ENCODE peak calls at places on chromosomes 5 and 9, in four cellular contexts. R is cardiac fibroblast, C is brain microvascular endothelial cell, Q is fibroblast of lung. K is an unnamed sample.

GRCh38 chr5:139636207-139636792 is 11.8 kb upstream of the CXXC5 start:
- DNase-seq in Q (no peak), R (peak), C (no peak), K (no peak)

GRCh38 chr5:113231653-113232000 is 203.2 kb downstream of the TSSK1B start:
- DNase-seq in C (no peak), Q (no peak), R (no peak), K (no peak)

GRCh38 chr5:177336112-177336511 is 15.4 kb downstream of the LMAN2 start:
- DNase-seq in Q (peak), R (peak), C (no peak), K (no peak)

GRCh38 chr5:112669328-112669963 is 68.2 kb upstream of the APC start:
- DNase-seq in R (no peak), C (no peak), Q (no peak), K (no peak)

GRCh38 chr5:148937830-148938534 is 111.6 kb downstream of the ADRB2 start:
- DNase-seq in Q (no peak), R (no peak), C (no peak), K (no peak)

GRCh38 chr5:156431956-156432829 is 105.2 kb downstream of the SGCD start:
- DNase-seq in C (no peak), Q (no peak), R (no peak), K (no peak)

GRCh38 chr9:13064676-13065075 is 214.8 kb downstream of the MPDZ start:
- DNase-seq in R (no peak), Q (no peak), C (no peak), K (no peak)

GRCh38 chr9:130670644-130671043 is 6.2 kb downstream of the PRDM12 start:
- DNase-seq in Q (no peak), C (no peak), R (no peak), K (peak)

GRCh38 chr5:31161772-31162171 is 31.7 kb upstream of the CDH6 start:
- DNase-seq in Q (no peak), C (peak), R (peak), K (no peak)

GRCh38 chr9:129182625-129183494 is 4.8 kb upstream of the IER5L start:
- DNase-seq in C (no peak), R (peak), Q (no peak), K (no peak)
- TF ChIP-seq CTCF in C (peak), R (peak), Q (peak), K (peak)

GRCh38 chr5:45686620-45687019 is 9.6 kb downstream of the HCN1 start:
- DNase-seq in Q (no peak), R (no peak), C (no peak), K (no peak)

GRCh38 chr5:45680950-45681349 is 15.2 kb downstream of the HCN1 start:
- DNase-seq in C (no peak), R (no peak), Q (no peak), K (no peak)

DNA sequence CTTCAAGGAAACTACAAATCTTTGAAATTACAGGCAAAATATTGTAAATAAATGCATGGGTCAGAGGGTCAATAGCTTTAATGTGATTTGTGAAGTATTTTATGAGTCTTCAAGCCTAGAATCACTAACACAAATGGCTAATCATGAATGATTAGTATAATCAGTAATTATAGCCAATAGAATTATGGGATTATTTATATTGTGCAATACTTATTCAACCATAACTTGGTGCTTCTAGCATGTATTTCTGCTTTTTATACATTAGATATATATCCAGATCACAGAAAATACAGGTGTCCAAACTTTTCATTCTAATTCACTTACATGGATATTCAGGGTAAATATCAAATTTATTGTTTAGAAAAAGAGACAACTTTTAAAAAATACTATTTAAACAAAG is 12.1 kb downstream of the HCN1 start:
- DNase-seq in R (no peak), Q (no peak), C (no peak), K (no peak)
- TF ChIP-seq CTCF in R (no peak), Q (no peak), C (no peak), K (no peak)

DNA sequence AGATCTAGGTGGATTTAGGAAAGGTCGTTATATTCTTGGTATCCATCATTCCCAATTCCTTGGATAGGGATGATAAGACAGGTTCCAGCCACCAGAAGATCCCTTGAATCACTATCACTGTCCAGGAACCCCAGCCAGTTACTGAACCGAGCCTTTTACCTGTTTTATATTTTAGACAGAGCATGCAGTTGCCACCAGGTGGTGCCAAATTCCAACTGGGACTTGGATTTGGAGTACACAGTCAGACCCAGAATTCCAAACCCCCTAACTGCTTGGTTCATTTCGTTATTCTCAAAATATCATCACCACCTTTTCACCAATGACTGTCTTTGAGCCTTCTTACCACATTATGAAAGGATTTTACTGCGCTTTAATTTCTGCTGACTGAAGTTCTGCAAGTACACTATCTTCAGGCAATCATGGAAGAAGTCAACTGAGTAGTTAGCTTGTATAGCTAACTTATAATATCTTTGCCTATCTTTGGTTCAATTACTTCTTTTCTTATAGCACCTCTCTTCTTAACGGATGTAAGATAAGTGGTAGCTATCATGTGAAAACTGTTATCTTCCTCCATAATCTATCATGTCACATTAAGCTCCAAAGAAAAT is 191.8 kb downstream of the PRR16 start:
- DNase-seq in C (peak), Q (peak), R (peak), K (peak)
- TF ChIP-seq CTCF in C (peak), Q (peak), R (peak), K (peak)

GRCh38 chr9:15453956-15454355 is 31.3 kb downstream of the SNAPC3 start:
- DNase-seq in Q (no peak), C (no peak), R (no peak), K (no peak)
- TF ChIP-seq CTCF in Q (no peak), C (no peak), R (no peak), K (no peak)

DNA sequence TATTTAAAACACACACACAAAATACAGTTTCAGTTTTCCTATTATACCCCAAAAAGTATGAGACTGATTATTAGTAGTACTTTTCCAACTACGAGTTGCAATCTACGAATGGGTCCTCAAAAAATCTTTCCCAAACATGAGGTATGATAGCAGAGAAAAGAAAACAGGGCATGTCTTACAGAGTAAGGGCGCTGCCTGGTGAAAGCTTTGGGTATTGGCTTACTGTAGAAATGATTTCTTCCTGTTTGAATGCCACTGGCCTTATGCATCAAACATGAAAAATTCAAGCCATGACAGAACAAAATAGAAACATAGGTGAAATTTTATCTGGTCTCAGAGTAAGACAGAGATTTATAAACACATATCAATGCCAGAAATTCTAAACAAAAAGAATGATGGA is 448.0 kb downstream of the SPOCK1 start:
- DNase-seq in C (no peak), R (peak), Q (no peak), K (peak)
- TF ChIP-seq CTCF in C (no peak), R (peak), Q (no peak), K (peak)

DNA sequence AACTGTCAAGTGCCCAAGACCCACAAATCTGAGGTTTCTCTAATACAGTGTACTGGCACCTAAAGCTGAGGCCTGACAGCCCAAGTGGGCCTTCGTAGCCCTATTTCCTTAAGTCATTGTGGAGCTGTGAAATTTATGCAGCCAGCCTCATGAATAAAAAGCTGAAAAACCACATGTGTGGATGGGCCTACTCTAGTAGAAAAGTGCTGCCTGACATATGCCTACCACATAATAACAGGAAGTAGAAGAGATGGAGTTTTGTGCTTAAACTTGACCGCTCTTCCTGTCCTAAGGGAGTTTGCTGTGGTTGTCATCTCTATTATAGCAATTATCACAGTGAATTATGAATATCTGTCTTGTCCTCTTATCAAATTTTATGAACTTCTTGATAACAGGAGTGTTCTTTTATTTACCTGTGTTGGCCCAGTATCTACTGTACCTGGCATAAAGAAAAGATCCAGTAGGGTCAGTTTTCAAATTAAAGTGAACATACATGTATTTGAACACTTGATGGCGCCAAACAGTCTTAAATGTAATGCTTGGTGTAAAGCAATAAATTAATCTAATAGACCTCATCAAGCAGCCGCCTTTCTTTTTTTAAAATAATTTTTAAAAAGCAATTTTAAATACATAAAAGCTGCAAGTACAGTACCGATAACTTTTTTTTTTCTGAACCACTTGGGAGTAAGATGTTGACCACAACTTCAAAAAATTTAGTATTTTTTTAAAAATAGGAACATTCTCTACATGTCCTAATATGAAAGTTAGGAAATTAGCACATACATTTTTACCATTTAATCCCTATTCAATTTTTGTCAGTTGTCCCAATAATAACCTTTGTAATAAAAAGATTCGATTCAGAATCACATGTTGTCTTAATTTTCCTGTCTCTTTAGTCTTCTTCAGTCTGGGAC is 51.0 kb downstream of the FKTN start:
- DNase-seq in Q (peak), C (peak), R (peak), K (peak)
- TF ChIP-seq CTCF in Q (peak), C (peak), R (peak), K (peak)

DNA sequence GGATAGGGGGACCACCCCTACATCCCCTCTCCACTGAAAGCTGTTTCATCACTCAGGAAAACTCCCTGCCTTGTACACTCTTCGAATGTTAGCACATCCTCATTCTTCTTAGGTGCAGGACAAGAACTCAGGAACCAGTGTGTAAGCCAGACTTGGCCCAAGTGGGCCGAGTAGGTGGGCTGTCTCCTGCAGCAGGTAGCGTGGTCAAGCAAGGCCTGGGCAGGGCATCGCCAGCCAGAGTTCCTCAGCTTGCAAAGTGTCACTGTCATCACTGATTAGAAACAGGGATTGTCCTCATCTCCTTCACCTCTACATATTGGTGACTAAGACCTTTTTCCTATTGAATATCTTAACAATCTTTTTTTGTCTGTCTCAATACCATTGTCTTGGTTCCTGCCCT is 22.3 kb downstream of the SMIM15 start:
- DNase-seq in C (no peak), R (no peak), Q (no peak), K (no peak)
- TF ChIP-seq CTCF in C (no peak), R (no peak), Q (no peak), K (no peak)